ENCODE peak calls at places on chromosome 2, in four cellular contexts. B is colonic mucosa, E is body of pancreas, S is RWPE2. W is an unnamed sample.
A peak's percentile ranks its signal among the peaks of the same experiment; 100 is the strongest.

GRCh38 chr2:35298493-35298892 is 1057.1 kb upstream of the CRIM1 start:
- DNase-seq in B (no peak), E (no peak), S (no peak), W (no peak)

GRCh38 chr2:168369087-168369486 is 87.0 kb upstream of the CERS6 start:
- DNase-seq in B (no peak), E (no peak), S (no peak), W (no peak)

GRCh38 chr2:86671304-86671981 is 47.8 kb upstream of the RNF103 start:
- DNase-seq in B (no peak), E (peak; percentile 34), S (no peak), W (no peak)

GRCh38 chr2:224847961-224848850 is 132.0 kb upstream of the CCDC195 start:
- DNase-seq in B (no peak), E (peak; percentile 27), S (peak; percentile 81), W (peak; percentile 8)

GRCh38 chr2:10161961-10162441 is 39.5 kb downstream of the RRM2 start:
- DNase-seq in B (no peak), E (no peak), S (no peak), W (no peak)

GRCh38 chr2:204072443-204073324 is 136.1 kb downstream of the ICOS start:
- DNase-seq in B (peak; percentile 62), E (no peak), S (no peak), W (peak; percentile 59)

GRCh38 chr2:23385351-23385747 is 370 bp downstream of the KLHL29 start:
- DNase-seq in B (no peak), E (peak; percentile 33), S (no peak), W (peak; percentile 51)

GRCh38 chr2:3008551-3009498 is 368.8 kb downstream of the EIPR1 start:
- DNase-seq in B (no peak), E (no peak), S (no peak), W (no peak)

GRCh38 chr2:97707428-97708380 is 5.7 kb upstream of the ZAP70 start:
- DNase-seq in B (peak; percentile 54), E (no peak), S (no peak), W (peak; percentile 25)

GRCh38 chr2:190910341-190911136 is 29.9 kb downstream of the GLS start:
- DNase-seq in B (no peak), E (no peak), S (no peak), W (no peak)

GRCh38 chr2:175399326-175399725 is 217.8 kb upstream of the ATP5MC3 start:
- DNase-seq in B (no peak), E (no peak), S (no peak), W (peak; percentile 24)

GRCh38 chr2:18614042-18614441 is 24.7 kb upstream of the NT5C1B start:
- DNase-seq in B (no peak), E (no peak), S (no peak), W (no peak)

GRCh38 chr2:153478289-153479261 is at the start of gene RPRM:
- DNase-seq in B (peak; percentile 65), E (peak; percentile 68), S (peak; percentile 55), W (peak; percentile 82)

GRCh38 chr2:79596403-79596802 is 83.6 kb downstream of the CTNNA2 start:
- DNase-seq in B (no peak), E (no peak), S (no peak), W (no peak)

GRCh38 chr2:159516241-159516758 is 100.0 kb downstream of the BAZ2B start:
- DNase-seq in B (peak; percentile 45), E (peak; percentile 27), S (no peak), W (peak; percentile 37)

GRCh38 chr2:222272446-222273035 is 26.3 kb downstream of the PAX3 start:
- DNase-seq in B (no peak), E (no peak), S (no peak), W (no peak)

GRCh38 chr2:188291142-188291616 is 495 bp upstream of the GULP1 start:
- DNase-seq in B (no peak), E (peak; percentile 37), S (no peak), W (peak; percentile 18)

GRCh38 chr2:231904161-231904611 is 22.0 kb downstream of the NPPC start:
- DNase-seq in B (peak; percentile 24), E (no peak), S (peak; percentile 44), W (no peak)

GRCh38 chr2:160397530-160397865 is 96.1 kb downstream of the RBMS1 start:
- DNase-seq in B (no peak), E (no peak), S (no peak), W (peak; percentile 45)

GRCh38 chr2:235008584-235009044 is 56.8 kb downstream of the SH3BP4 start:
- DNase-seq in B (peak; percentile 81), E (peak; percentile 86), S (no peak), W (peak; percentile 73)

GRCh38 chr2:37782721-37783438 is 111.4 kb upstream of the CDC42EP3 start:
- DNase-seq in B (no peak), E (no peak), S (no peak), W (no peak)

GRCh38 chr2:221572821-221573429 is 821 bp upstream of the EPHA4 start:
- DNase-seq in B (peak; percentile 61), E (peak; percentile 52), S (no peak), W (peak; percentile 51)

GRCh38 chr2:121810959-121811853 is 55.8 kb downstream of the TSN start:
- DNase-seq in B (peak; percentile 30), E (peak; percentile 40), S (no peak), W (peak; percentile 58)

GRCh38 chr2:215749092-215749957 is 264.0 kb downstream of the MREG start:
- DNase-seq in B (no peak), E (peak; percentile 18), S (no peak), W (no peak)

GRCh38 chr2:97868986-97869721 is 126.6 kb downstream of the TMEM131 start:
- DNase-seq in B (peak; percentile 20), E (no peak), S (peak; percentile 78), W (peak; percentile 36)

GRCh38 chr2:240640939-240641338 is 15.7 kb downstream of the GPR35 start:
- DNase-seq in B (peak; percentile 51), E (peak; percentile 76), S (no peak), W (peak; percentile 83)

GRCh38 chr2:150517951-150518680 is 30.6 kb upstream of the RND3 start:
- DNase-seq in B (no peak), E (no peak), S (no peak), W (no peak)

GRCh38 chr2:38533180-38533579 is 69.5 kb downstream of the HNRNPLL start:
- DNase-seq in B (no peak), E (no peak), S (no peak), W (no peak)

GRCh38 chr2:71801969-71802368 is 345.7 kb downstream of the CYP26B1 start:
- DNase-seq in B (peak; percentile 65), E (peak; percentile 52), S (no peak), W (peak; percentile 47)
- TF ChIP-seq CTCF in B (peak; percentile 29), E (peak; percentile 24), S (peak; percentile 15), W (peak; percentile 32)

GRCh38 chr2:212528106-212528856 is 10.3 kb downstream of the ERBB4 start:
- DNase-seq in B (no peak), E (no peak), S (no peak), W (no peak)
- TF ChIP-seq CTCF in B (no peak), E (no peak), S (peak; percentile 25), W (peak; percentile 33)

GRCh38 chr2:238848566-238848940 is 668 bp downstream of the TWIST2 start:
- DNase-seq in B (no peak), E (no peak), S (no peak), W (no peak)

GRCh38 chr2:238846503-238847431 is 1.1 kb upstream of the TWIST2 start:
- DNase-seq in B (no peak), E (no peak), S (no peak), W (no peak)

GRCh38 chr2:238848941-238849853 is 1.3 kb downstream of the TWIST2 start:
- DNase-seq in B (no peak), E (no peak), S (peak; percentile 67), W (no peak)

GRCh38 chr2:238847432-238847801 is 468 bp upstream of the TWIST2 start:
- DNase-seq in B (no peak), E (no peak), S (no peak), W (no peak)

DNA sequence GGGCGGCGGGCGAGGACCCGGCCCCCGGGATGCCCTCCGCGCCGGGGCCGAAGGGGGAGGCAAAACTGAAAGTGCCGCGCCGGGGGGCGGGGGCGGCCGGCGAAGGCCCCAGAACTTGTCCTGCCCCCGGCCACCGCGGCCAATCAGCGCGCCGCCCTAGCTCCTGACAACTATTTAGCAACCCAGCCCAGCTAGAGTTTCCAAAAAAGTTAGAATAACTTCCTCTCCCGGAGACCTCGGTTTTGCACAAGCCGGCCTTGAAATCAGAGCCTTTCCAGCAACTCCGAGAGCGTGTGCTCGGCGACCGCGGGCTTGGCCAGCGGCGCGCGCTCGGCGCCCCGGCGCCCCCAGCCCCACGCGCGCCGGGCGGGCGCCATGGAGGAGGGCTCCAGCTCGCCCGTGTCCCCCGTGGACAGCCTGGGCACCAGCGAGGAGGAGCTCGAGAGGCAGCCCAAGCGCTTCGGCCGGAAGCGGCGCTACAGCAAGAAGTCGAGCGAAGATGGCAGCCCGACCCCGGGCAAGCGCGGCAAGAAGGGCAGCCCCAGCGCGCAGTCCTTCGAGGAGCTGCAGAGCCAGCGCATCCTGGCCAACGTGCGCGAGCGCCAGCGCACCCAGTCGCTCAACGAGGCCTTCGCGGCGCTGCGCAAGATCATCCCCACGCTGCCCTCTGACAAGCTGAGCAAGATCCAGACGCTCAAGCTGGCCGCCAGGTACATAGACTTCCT is at the start of gene TWIST2:
- DNase-seq in B (peak; percentile 54), E (peak; percentile 40), S (peak; percentile 80), W (no peak)
- TF ChIP-seq CTCF in B (no peak), E (no peak), S (peak; percentile 34), W (no peak)

GRCh38 chr2:106108351-106108750 is 85.8 kb downstream of the UXS1 start:
- DNase-seq in B (no peak), E (no peak), S (no peak), W (no peak)
- TF ChIP-seq CTCF in B (no peak), E (no peak), S (peak; percentile 27), W (no peak)

DNA sequence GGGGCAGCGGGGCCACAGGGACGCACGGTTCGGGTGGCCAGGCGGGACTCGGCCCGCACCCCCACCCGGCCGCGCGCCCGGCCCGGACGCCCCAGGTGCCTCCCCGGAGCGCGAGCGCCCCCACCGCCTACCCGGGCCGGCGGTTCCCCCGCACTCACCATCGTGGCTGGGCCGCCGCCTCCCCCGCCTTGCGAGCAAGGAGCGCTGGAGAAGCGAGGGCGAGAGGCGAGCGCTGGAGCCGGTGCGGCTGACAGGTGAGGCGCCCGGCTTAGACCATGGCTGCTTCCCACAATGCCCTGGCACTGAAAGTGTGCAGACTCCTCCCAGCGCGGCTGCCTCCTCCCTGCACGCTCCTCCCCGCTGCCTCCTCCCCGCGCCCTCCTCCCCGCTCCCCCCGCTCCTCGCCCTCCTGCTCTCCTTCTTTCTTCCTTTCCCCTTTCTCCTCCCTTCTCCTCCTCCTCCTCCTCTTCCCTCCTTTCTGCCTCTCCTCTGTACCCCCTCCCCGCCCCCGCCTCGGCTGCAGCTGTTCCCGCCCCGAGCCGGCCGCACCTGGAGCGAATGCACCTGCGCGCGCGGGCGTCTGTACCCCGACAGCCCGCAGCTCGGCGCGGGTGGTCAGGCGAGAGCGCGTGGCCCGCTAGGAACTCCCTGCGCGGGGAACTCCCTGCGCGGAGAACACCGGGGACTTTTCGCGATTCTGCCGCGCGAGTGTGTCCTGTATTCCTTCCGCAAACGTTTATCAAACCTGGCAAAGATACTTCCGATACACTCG is at the start of gene AP1S3:
- DNase-seq in B (peak; percentile 91), E (peak; percentile 86), S (peak; percentile 88), W (peak; percentile 91)
- TF ChIP-seq CTCF in B (no peak), E (no peak), S (peak; percentile 31), W (no peak)

W was measured in Calu3.